ENCODE peak calls at places on chromosomes 4 and X, in four cellular contexts. U is progenitor cell of endocrine pancreas, F is fibroblast of lung, N is dorsolateral prefrontal cortex. I is an unnamed sample.

GRCh38 chr4:17336524-17336941 is 175.4 kb downstream of the QDPR start:
- DNase-seq in N (no peak), F (peak; percentile 68), U (no peak), I (no peak)

GRCh38 chrX:152821145-152821765 is 9.3 kb downstream of the CETN2 start:
- DNase-seq in U (peak; percentile 17), F (peak; percentile 11), N (no peak), I (no peak)

GRCh38 chr4:22482250-22483127 is 33.4 kb downstream of the ADGRA3 start:
- DNase-seq in F (peak; percentile 40), N (no peak), U (no peak), I (no peak)

GRCh38 chrX:29941292-29941691 is 274.1 kb upstream of the MAGEB2 start:
- DNase-seq in N (no peak), U (no peak), F (peak; percentile 29), I (no peak)

GRCh38 chr4:98908182-98908581 is 20.8 kb downstream of the EIF4E start:
- DNase-seq in N (no peak), U (no peak), F (peak; percentile 13), I (no peak)

GRCh38 chr4:128951316-128951715 is 141.8 kb downstream of the JADE1 start:
- DNase-seq in N (no peak), U (no peak), F (peak; percentile 18), I (no peak)

GRCh38 chrX:68895339-68896250 is 66.8 kb downstream of the EFNB1 start:
- DNase-seq in N (peak; percentile 24), U (no peak), F (peak; percentile 74), I (no peak)

GRCh38 chr4:81260443-81261102 is 45.6 kb upstream of the PRKG2 start:
- DNase-seq in F (no peak), N (no peak), U (no peak), I (no peak)

GRCh38 chr4:178745203-178745602 is 1303.0 kb upstream of the AGA start:
- DNase-seq in F (peak; percentile 35), N (no peak), U (no peak), I (no peak)

GRCh38 chr4:71287305-71287704 is 51.5 kb upstream of the SLC4A4 start:
- DNase-seq in U (no peak), F (no peak), N (no peak), I (no peak)

GRCh38 chrX:45783002-45783401 is 582.3 kb upstream of the DIPK2B start:
- DNase-seq in U (no peak), N (no peak), F (no peak), I (no peak)

GRCh38 chr4:107564326-107564725 is 155.7 kb downstream of the PAPSS1 start:
- DNase-seq in U (no peak), N (no peak), F (peak; percentile 71), I (no peak)

GRCh38 chr4:95155759-95156451 is 392.9 kb downstream of the UNC5C start:
- DNase-seq in U (no peak), N (no peak), F (peak; percentile 60), I (no peak)

GRCh38 chrX:69531031-69531755 is 27.1 kb downstream of the NALF2 start:
- DNase-seq in U (no peak), F (no peak), N (no peak), I (no peak)

GRCh38 chr4:76856183-76856969 is 41.6 kb downstream of the SOWAHB start:
- DNase-seq in F (peak; percentile 71), N (no peak), U (no peak), I (no peak)

GRCh38 chrX:107716045-107716684 is 59.4 kb downstream of the TSC22D3 start:
- DNase-seq in F (peak; percentile 49), U (peak; percentile 28), N (peak; percentile 19), I (no peak)

GRCh38 chr4:80201326-80202151 is 4.2 kb downstream of the PRDM8 start:
- DNase-seq in F (peak; percentile 78), N (no peak), U (no peak), I (no peak)

GRCh38 chr4:146646601-146647000 is 7.9 kb downstream of the POU4F2 start:
- DNase-seq in F (no peak), U (no peak), N (no peak), I (no peak)

GRCh38 chr4:40486534-40486933 is 143.1 kb downstream of the RBM47 start:
- DNase-seq in U (no peak), F (peak; percentile 40), N (no peak), I (no peak)

GRCh38 chr4:5893013-5893580 is at the start of gene CRMP1:
- DNase-seq in N (no peak), F (peak; percentile 29), U (no peak), I (no peak)

GRCh38 chr4:117491531-117491930 is 406.2 kb upstream of the TRAM1L1 start:
- DNase-seq in U (no peak), F (no peak), N (no peak), I (no peak)

GRCh38 chrX:140087865-140088264 is 122.5 kb upstream of the CXorf66 start:
- DNase-seq in U (no peak), F (no peak), N (no peak), I (no peak)

GRCh38 chr4:176259330-176260090 is 9.5 kb downstream of the ASB5 start:
- DNase-seq in N (no peak), U (no peak), F (peak; percentile 74), I (no peak)

GRCh38 chr4:84146300-84146942 is 352.7 kb downstream of the NKX6-1 start:
- DNase-seq in F (no peak), U (no peak), N (no peak), I (no peak)

GRCh38 chr4:84150177-84150576 is 348.9 kb downstream of the NKX6-1 start:
- DNase-seq in F (no peak), N (no peak), U (no peak), I (no peak)

GRCh38 chr4:84151574-84151973 is 347.5 kb downstream of the NKX6-1 start:
- DNase-seq in N (no peak), F (no peak), U (no peak), I (no peak)
- TF ChIP-seq CTCF in N (no peak), F (no peak), U (no peak), I (no peak)

DNA sequence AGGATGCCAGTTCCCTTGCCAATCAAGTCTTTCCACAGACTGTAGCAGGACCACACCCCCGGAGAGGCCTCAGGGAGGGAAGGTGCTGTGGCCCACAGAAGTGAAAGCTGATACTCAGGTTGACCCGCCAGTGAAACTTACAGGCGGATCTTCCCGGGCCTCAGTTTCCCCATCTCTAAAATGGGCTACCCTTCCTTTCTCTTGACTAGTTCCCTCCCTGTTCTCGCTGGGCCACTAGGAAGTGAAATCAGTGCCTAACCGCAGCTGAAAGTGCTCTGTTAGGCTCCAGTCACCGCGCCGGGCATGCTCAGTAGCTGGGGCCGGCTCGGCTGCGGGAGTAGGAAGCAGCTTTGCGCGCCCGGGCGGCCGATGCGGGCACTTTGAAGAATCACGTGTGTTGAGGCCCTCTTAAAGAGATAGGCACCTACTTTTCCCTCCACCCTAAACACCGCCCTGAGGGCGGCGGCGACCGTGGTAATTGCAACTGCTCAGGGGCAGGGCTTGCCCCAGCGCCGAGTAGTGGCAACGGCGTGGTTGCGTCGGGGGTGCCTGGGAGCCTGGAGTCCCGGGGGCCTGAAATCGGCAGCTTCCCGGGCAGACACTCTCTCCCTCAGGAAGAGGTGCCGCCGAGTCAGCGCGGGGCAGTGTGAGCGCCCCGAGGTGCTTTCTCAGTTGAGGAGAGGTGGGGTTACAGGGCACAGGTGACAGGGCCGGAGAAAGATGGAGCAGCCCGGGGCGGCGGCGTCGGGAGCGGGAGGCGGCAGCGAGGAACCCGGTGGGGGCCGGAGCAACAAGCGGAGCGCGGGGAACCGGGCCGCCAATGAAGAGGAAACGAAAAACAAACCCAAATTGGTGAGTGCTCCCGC is at the start of gene DIAPH2:
- DNase-seq in N (peak; percentile 35), U (peak; percentile 75), F (peak; percentile 80), I (peak; percentile 87)
- TF ChIP-seq CTCF in N (no peak), U (peak; percentile 39), F (no peak), I (no peak)

GRCh38 chrX:10519278-10519677 is 101.1 kb downstream of the MID1 start:
- DNase-seq in F (no peak), U (no peak), N (no peak), I (no peak)

GRCh38 chrX:10516781-10517322 is 103.5 kb downstream of the MID1 start:
- DNase-seq in F (no peak), N (no peak), U (no peak), I (no peak)

GRCh38 chrX:10524578-10524977 is 95.8 kb downstream of the MID1 start:
- DNase-seq in F (no peak), N (no peak), U (no peak), I (no peak)

GRCh38 chrX:10518073-10518472 is 102.3 kb downstream of the MID1 start:
- DNase-seq in F (no peak), N (no peak), U (no peak), I (no peak)

GRCh38 chrX:10519761-10520160 is 100.6 kb downstream of the MID1 start:
- DNase-seq in F (peak; percentile 30), U (no peak), N (no peak), I (no peak)
- TF ChIP-seq CTCF in F (no peak), U (no peak), N (no peak), I (no peak)

GRCh38 chrX:79266702-79267101 is 100.4 kb downstream of the ITM2A start:
- DNase-seq in N (no peak), F (no peak), U (no peak), I (no peak)

GRCh38 chrX:79268788-79269187 is 98.3 kb downstream of the ITM2A start:
- DNase-seq in U (no peak), F (no peak), N (no peak), I (no peak)

DNA sequence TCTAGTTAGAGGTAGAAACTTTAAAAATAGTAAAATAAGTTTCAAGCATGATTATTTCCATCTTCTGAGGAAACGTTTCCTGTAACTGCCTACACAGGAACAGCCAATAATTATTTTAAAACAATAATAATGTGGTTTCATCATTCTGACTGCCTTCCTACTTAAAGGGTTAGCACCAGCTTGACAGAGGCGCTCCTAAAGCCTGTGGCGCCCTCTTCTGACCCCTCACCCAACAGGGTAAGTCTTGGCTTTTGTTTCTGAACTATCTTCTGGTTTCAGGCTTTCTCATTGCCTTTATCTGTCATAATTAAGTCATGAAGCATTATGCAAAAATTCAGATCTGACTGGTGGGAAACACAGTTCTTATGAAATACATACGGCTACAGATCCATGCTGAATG is 96.7 kb downstream of the ITM2A start:
- DNase-seq in U (no peak), F (no peak), N (no peak), I (no peak)
- TF ChIP-seq CTCF in U (peak; percentile 37), F (no peak), N (no peak), I (no peak)

DNA sequence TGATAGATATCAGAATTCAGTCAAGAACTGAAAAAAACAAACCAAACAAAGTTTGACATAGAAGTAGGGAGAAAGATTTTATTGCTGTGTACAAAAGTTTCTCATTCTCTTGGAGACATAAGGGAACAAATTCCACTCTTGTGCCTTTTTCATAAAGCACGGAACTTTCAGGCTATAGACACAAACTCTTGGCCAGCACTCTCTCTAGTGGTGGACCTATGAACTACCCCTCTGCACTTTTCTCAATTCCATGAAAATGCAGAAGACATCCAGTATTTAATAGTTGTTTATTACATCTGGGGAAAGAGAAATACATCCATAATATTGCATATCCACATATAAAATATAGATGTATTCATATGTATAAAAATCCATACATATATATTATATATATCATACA is 291.6 kb upstream of the HS3ST1 start:
- DNase-seq in N (no peak), F (peak; percentile 45), U (no peak), I (no peak)
- TF ChIP-seq CTCF in N (peak; percentile 65), F (peak; percentile 54), U (peak; percentile 76), I (peak; percentile 68)

GRCh38 chr4:8939887-8940742 is 68.5 kb upstream of the HMX1 start:
- DNase-seq in F (no peak), U (no peak), N (no peak), I (peak; percentile 83)

GRCh38 chr4:8939160-8939855 is 67.7 kb upstream of the HMX1 start:
- DNase-seq in U (no peak), N (no peak), F (no peak), I (peak; percentile 75)

GRCh38 chr4:8938623-8939022 is 67.0 kb upstream of the HMX1 start:
- DNase-seq in U (no peak), F (no peak), N (no peak), I (peak; percentile 53)

GRCh38 chr4:8940792-8941491 is 69.3 kb upstream of the HMX1 start:
- DNase-seq in F (no peak), U (no peak), N (no peak), I (peak; percentile 71)

GRCh38 chr4:8938137-8938536 is 66.5 kb upstream of the HMX1 start:
- DNase-seq in N (no peak), F (no peak), U (no peak), I (peak; percentile 79)
- TF ChIP-seq CTCF in N (no peak), F (no peak), U (no peak), I (no peak)

I was measured in osteocyte.